ENCODE peak calls at places on chromosomes 12 and 14, in five cellular contexts. One of them, this sample, is unnamed.

GRCh38 chr12:7374423-7375144 is 69.4 kb downstream of the CD163L1 start:
- DNase-seq in T-helper 9 cell: no peak
- DNase-seq in HuH-7.5: peak; percentile 28
- DNase-seq in caudate nucleus: no peak
- DNase-seq in lower lobe of right lung: peak; percentile 61
- DNase-seq in this sample: no peak

GRCh38 chr14:101789222-101789621 is 27.7 kb downstream of the PPP2R5C start:
- DNase-seq in HuH-7.5: no peak
- DNase-seq in T-helper 9 cell: no peak
- DNase-seq in lower lobe of right lung: no peak
- DNase-seq in caudate nucleus: no peak
- DNase-seq in this sample: no peak

GRCh38 chr12:52356031-52356761 is 11.1 kb downstream of the KRT85 start:
- DNase-seq in caudate nucleus: no peak
- DNase-seq in T-helper 9 cell: no peak
- DNase-seq in lower lobe of right lung: no peak
- DNase-seq in HuH-7.5: no peak
- DNase-seq in this sample: no peak

GRCh38 chr12:65565601-65566560 is 258.4 kb upstream of the HMGA2 start:
- DNase-seq in T-helper 9 cell: no peak
- DNase-seq in caudate nucleus: no peak
- DNase-seq in HuH-7.5: no peak
- DNase-seq in lower lobe of right lung: no peak
- DNase-seq in this sample: no peak

GRCh38 chr12:15209782-15210181 is 11.4 kb downstream of the RERG start:
- DNase-seq in caudate nucleus: no peak
- DNase-seq in HuH-7.5: no peak
- DNase-seq in T-helper 9 cell: no peak
- DNase-seq in lower lobe of right lung: no peak
- DNase-seq in this sample: no peak

GRCh38 chr12:45192041-45192695 is 23.7 kb upstream of the ANO6 start:
- DNase-seq in lower lobe of right lung: no peak
- DNase-seq in caudate nucleus: no peak
- DNase-seq in T-helper 9 cell: no peak
- DNase-seq in HuH-7.5: no peak
- DNase-seq in this sample: no peak

GRCh38 chr12:112031472-112031871 is 18.2 kb downstream of the ERP29 start:
- DNase-seq in lower lobe of right lung: no peak
- DNase-seq in HuH-7.5: no peak
- DNase-seq in caudate nucleus: no peak
- DNase-seq in T-helper 9 cell: no peak
- DNase-seq in this sample: no peak

GRCh38 chr14:49485290-49485689 is 100.9 kb downstream of the RPS29 start:
- DNase-seq in caudate nucleus: no peak
- DNase-seq in HuH-7.5: no peak
- DNase-seq in lower lobe of right lung: no peak
- DNase-seq in T-helper 9 cell: no peak
- DNase-seq in this sample: no peak

GRCh38 chr14:96363751-96364336 is 518 bp downstream of the GSKIP start:
- DNase-seq in T-helper 9 cell: no peak
- DNase-seq in HuH-7.5: peak; percentile 23
- DNase-seq in caudate nucleus: peak; percentile 23
- DNase-seq in lower lobe of right lung: peak; percentile 63
- DNase-seq in this sample: no peak

GRCh38 chr12:123034865-123035264 is 54.4 kb downstream of the ARL6IP4 start:
- DNase-seq in caudate nucleus: no peak
- DNase-seq in lower lobe of right lung: no peak
- DNase-seq in HuH-7.5: no peak
- DNase-seq in T-helper 9 cell: no peak
- DNase-seq in this sample: no peak

GRCh38 chr12:31922341-31923062 is 36.7 kb upstream of the RESF1 start:
- DNase-seq in lower lobe of right lung: no peak
- DNase-seq in HuH-7.5: no peak
- DNase-seq in T-helper 9 cell: no peak
- DNase-seq in caudate nucleus: no peak
- DNase-seq in this sample: no peak